ENCODE peak calls at places on chromosomes 3 and 15, in seven cellular contexts. Q is sigmoid colon, O is ovary, Y is A549, C is transverse colon, Z is tibial nerve, K is K562. V is an unnamed sample. For H3K4me1, the result is how much of the 10 kb centered on the place peaks cover.

GRCh38 chr15:78840661-78841060 is 29.4 kb upstream of the ADAMTS7 start:
- DNase-seq in Z (no peak), C (no peak), O (no peak), Y (no peak), Q (no peak), K (no peak), V (peak)

GRCh38 chr3:172608575-172608974 is 85.3 kb upstream of the TNFSF10 start:
- DNase-seq in Y (no peak), Z (no peak), C (no peak), Q (no peak), K (no peak), O (no peak), V (no peak)

GRCh38 chr3:16328124-16328523 is 63.1 kb downstream of the OXNAD1 start:
- DNase-seq in C (no peak), Y (no peak), Z (no peak), O (no peak), Q (no peak), K (no peak), V (no peak)

GRCh38 chr3:4656059-4656458 is 162.9 kb downstream of the ITPR1 start:
- DNase-seq in Z (peak), Y (peak), K (peak), O (peak), Q (peak), C (peak), V (no peak)

GRCh38 chr15:86300371-86301106 is 220.9 kb downstream of the AGBL1 start:
- DNase-seq in K (no peak), Q (no peak), O (no peak), Z (no peak), C (no peak), Y (no peak), V (no peak)

GRCh38 chr3:149479621-149480325 is 5.3 kb downstream of the TM4SF4 start:
- DNase-seq in C (no peak), Z (no peak), Q (no peak), O (no peak), Y (no peak), K (no peak), V (no peak)

GRCh38 chr15:91946914-91947313 is 93.4 kb downstream of the SLCO3A1 start:
- DNase-seq in O (no peak), Q (no peak), Y (no peak), Z (no peak), K (no peak), C (no peak), V (no peak)

GRCh38 chr3:37987751-37988179 is 2.8 kb upstream of the VILL start:
- DNase-seq in Z (no peak), K (no peak), C (peak), O (no peak), Y (no peak), Q (peak), V (peak)

GRCh38 chr15:33149919-33150318 is 44.6 kb downstream of the FMN1 start:
- DNase-seq in K (no peak), Z (no peak), C (no peak), Y (no peak), O (no peak), Q (no peak), V (no peak)

GRCh38 chr15:64213646-64214045 is 50.8 kb upstream of the PPIB start:
- DNase-seq in Y (no peak), Q (no peak), C (no peak), Z (no peak), K (no peak), O (no peak), V (no peak)

GRCh38 chr3:49378249-49378899 is 20.2 kb upstream of the GPX1 start:
- DNase-seq in O (peak), Z (peak), Y (no peak), C (peak), Q (no peak), K (no peak), V (no peak)

GRCh38 chr15:75230524-75231371 is 27.4 kb upstream of the GOLGA6C start:
- DNase-seq in O (no peak), Y (no peak), Q (peak), Z (no peak), C (peak), K (no peak), V (no peak)

GRCh38 chr15:68360716-68361115 is 71.2 kb downstream of the ITGA11 start:
- DNase-seq in Q (no peak), K (no peak), Y (no peak), Z (no peak), C (no peak), O (no peak), V (no peak)

GRCh38 chr15:68364660-68365035 is 67.3 kb downstream of the ITGA11 start:
- DNase-seq in K (no peak), C (no peak), O (no peak), Y (no peak), Z (no peak), Q (no peak), V (no peak)

GRCh38 chr15:68363353-68363752 is 68.6 kb downstream of the ITGA11 start:
- DNase-seq in O (no peak), K (no peak), Z (no peak), Q (no peak), C (no peak), Y (peak), V (no peak)

GRCh38 chr15:68364028-68364659 is 67.8 kb downstream of the ITGA11 start:
- DNase-seq in Z (no peak), K (no peak), O (no peak), Q (no peak), C (no peak), Y (no peak), V (no peak)

GRCh38 chr15:68362537-68363126 is 69.3 kb downstream of the ITGA11 start:
- DNase-seq in Y (no peak), Q (no peak), O (no peak), C (no peak), Z (no peak), K (no peak), V (no peak)
- H3K4me1 ChIP-seq in Y (under half), Q (under half), O (under half), C (under half), Z (under half), K (under half), V (under half)

DNA sequence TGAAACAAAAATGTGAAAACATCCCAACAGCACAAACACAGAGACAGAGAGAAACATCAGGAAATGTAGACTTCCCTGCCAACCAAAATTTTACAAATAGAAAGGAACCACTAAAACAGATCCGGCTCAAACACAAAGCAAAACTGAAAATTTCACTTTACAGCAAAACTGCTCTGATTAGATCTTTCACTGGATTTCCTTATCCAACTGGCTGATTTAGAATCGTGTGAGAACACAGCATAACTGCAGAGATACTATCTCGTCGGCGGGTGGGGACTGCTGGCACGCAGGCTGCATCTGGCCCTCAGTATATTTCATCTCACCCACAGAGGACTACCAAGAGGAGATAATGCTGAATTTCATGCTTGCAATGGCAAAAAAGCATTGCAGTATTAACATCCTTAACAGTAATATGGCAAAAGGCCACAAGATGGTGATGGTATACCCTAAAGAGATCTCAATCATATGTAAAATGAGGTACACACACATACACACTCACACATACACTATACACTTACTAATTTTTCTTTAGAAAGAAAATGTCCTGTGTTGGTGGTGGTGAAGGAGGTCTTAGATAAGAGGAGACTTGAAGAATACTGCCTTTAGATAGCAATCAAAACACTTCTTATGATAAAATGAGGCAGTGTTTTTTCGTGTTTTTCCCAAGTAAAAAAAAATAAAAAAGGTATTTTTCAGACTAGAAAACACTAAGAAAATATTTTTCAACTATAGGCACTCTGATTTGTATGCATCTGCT is 10.6 kb upstream of the LEO1 start:
- DNase-seq in Y (peak), Q (no peak), Z (no peak), K (no peak), C (no peak), O (no peak), V (no peak)
- TF ChIP-seq EP300 in Y (no peak), Q (no peak), Z (no peak), K (peak), C (no peak), O (no peak), V (no peak)

DNA sequence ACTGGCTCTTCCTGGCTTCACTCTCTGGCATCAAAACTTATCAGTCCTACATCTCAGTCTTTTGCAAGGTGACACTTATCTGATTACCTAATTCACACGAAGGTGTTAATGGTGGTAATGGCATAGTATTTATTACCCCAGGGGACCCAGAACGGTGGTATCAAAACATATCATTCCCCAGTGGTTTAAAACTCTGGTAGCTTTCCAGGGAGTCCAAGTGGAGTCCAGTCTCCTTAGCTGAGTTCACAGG is 41.3 kb downstream of the SMAD3 start:
- DNase-seq in Z (no peak), Y (no peak), O (no peak), K (no peak), C (no peak), Q (no peak), V (no peak)
- H3K4me1 ChIP-seq in Z (under half), Y (half or more), O (under half), K (under half), C (under half), Q (under half), V (half or more)

GRCh38 chr3:61940241-61940640 is 378.9 kb downstream of the PTPRG start:
- DNase-seq in C (no peak), O (no peak), Z (no peak), K (no peak), Y (no peak), Q (no peak), V (no peak)
- TF ChIP-seq EP300 in C (no peak), O (no peak), Z (no peak), K (no peak), Y (no peak), Q (no peak), V (no peak)

DNA sequence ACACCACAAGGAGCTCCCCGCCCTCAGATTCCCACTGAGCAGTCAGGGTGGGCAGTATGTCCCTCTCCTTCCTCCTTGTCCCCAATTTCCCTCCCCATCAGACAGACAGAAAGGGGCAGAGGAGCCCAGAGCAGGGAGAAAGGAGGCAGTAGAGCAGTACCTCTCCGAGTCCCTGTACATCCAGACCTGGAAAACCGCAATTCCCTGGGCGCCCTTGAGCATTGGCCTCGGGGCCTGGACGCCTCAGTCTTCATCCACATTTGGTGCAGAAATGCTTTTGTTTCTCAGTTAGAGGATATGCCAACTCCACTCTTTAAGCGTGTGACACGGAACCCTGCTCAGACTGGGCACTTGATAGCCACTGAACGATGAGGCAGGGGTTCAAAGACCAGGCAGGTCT is 5.9 kb downstream of the ISG20 start:
- DNase-seq in Q (peak), C (no peak), O (no peak), K (no peak), Y (no peak), Z (no peak), V (peak)
- H3K4me1 ChIP-seq in Q (under half), C (under half), O (under half), K (under half), Y (under half), Z (under half), V (under half)

GRCh38 chr3:13879102-13879945 is 547 bp downstream of the WNT7A start:
- DNase-seq in O (no peak), K (no peak), C (no peak), Y (peak), Q (no peak), Z (no peak), V (peak)
- TF ChIP-seq EP300 in O (no peak), K (no peak), C (no peak), Y (no peak), Q (no peak), Z (no peak), V (no peak)

GRCh38 chr15:70088887-70089691 is 8.6 kb downstream of the TLE3 start:
- DNase-seq in Y (no peak), O (no peak), Z (no peak), C (no peak), Q (no peak), K (no peak), V (no peak)

GRCh38 chr15:70092462-70092850 is 5.3 kb downstream of the TLE3 start:
- DNase-seq in Q (no peak), K (no peak), C (no peak), O (no peak), Y (no peak), Z (no peak), V (no peak)

GRCh38 chr15:70089692-70089971 is 8.1 kb downstream of the TLE3 start:
- DNase-seq in O (no peak), Z (no peak), Y (no peak), K (no peak), C (no peak), Q (no peak), V (no peak)

GRCh38 chr15:70091649-70092461 is 5.9 kb downstream of the TLE3 start:
- DNase-seq in Y (no peak), Q (no peak), C (peak), Z (no peak), O (no peak), K (no peak), V (no peak)

GRCh38 chr15:70090436-70091291 is 7.1 kb downstream of the TLE3 start:
- DNase-seq in Z (no peak), Y (no peak), Q (no peak), K (no peak), C (peak), O (no peak), V (no peak)
- H3K4me1 ChIP-seq in Z (under half), Y (under half), Q (under half), K (half or more), C (half or more), O (under half), V (half or more)

GRCh38 chr3:68958932-68959331 is 26.6 kb upstream of the TAFA4 start:
- DNase-seq in Z (no peak), C (no peak), Y (no peak), O (no peak), Q (no peak), K (no peak), V (no peak)

DNA sequence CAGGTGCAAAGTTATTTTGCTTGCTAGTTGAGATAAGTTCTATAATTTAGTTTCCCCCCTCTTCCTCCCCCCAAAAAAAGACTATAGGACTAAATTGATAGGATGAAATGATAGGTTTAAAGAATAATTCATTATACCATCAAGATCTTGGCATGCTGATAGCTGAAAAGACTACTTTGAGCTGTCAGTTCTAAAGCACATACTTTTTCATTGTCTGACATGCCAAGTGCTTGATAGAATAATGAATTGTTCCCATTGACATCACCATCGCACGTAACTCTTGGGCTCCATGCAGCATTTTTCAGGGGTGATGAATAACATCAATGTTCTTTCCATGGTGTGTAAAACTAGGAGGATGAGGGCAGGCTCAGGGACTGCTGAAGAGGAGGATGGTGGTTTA is 32.3 kb upstream of the TAFA4 start:
- DNase-seq in K (no peak), Q (no peak), C (no peak), Y (no peak), O (no peak), Z (no peak), V (no peak)
- TF ChIP-seq EP300 in K (no peak), Q (no peak), C (no peak), Y (no peak), O (no peak), Z (no peak), V (no peak)

GRCh38 chr3:10192953-10193691 is 28.4 kb downstream of the IRAK2 start:
- DNase-seq in C (peak), Z (no peak), Y (peak), Q (no peak), K (peak), O (no peak), V (no peak)

GRCh38 chr3:10195692-10196091 is 31.0 kb downstream of the IRAK2 start:
- DNase-seq in Q (no peak), K (peak), Y (no peak), O (no peak), Z (no peak), C (no peak), V (no peak)

GRCh38 chr3:10196389-10197052 is 31.8 kb downstream of the IRAK2 start:
- DNase-seq in Z (peak), O (no peak), Y (no peak), Q (peak), C (peak), K (no peak), V (no peak)

GRCh38 chr3:10194328-10195071 is 29.8 kb downstream of the IRAK2 start:
- DNase-seq in Y (no peak), Z (no peak), O (no peak), C (peak), Q (no peak), K (peak), V (no peak)

GRCh38 chr3:10193692-10194327 is 29.1 kb downstream of the IRAK2 start:
- DNase-seq in Q (no peak), O (no peak), Z (no peak), K (no peak), C (no peak), Y (no peak), V (no peak)
- H3K4me1 ChIP-seq in Q (under half), O (under half), Z (under half), K (half or more), C (half or more), Y (half or more), V (half or more)